ENCODE peak calls at places on chromosomes 7 and 10, in nine cellular contexts. One of them, this sample, is unnamed.

GRCh38 chr10:33238643-33239042 is 95.8 kb downstream of the NRP1 start:
- DNase-seq in fibroblast of pulmonary artery: peak
- DNase-seq in NCI-H345: no peak
- DNase-seq in A673: no peak
- DNase-seq in HEK293T: no peak
- DNase-seq in hypothalamus: no peak
- DNase-seq in activated T-cell treated with anti-CD3 and anti-CD28 coated beads, Interleukin-2, amount 50 U/mL, for 4 hours: no peak
- DNase-seq in kidney epithelial cell: no peak
- DNase-seq in Kasumi-1: no peak
- DNase-seq in this sample: no peak

GRCh38 chr10:70115948-70116682 is 16.5 kb downstream of the AIFM2 start:
- DNase-seq in fibroblast of pulmonary artery: peak
- DNase-seq in HEK293T: peak
- DNase-seq in hypothalamus: peak
- DNase-seq in NCI-H345: peak
- DNase-seq in Kasumi-1: peak
- DNase-seq in activated T-cell treated with anti-CD3 and anti-CD28 coated beads, Interleukin-2, amount 50 U/mL, for 4 hours: peak
- DNase-seq in kidney epithelial cell: no peak
- DNase-seq in A673: peak
- DNase-seq in this sample: peak

GRCh38 chr10:27525819-27526218 is 21.7 kb downstream of the RAB18 start:
- DNase-seq in NCI-H345: no peak
- DNase-seq in fibroblast of pulmonary artery: peak
- DNase-seq in HEK293T: no peak
- DNase-seq in activated T-cell treated with anti-CD3 and anti-CD28 coated beads, Interleukin-2, amount 50 U/mL, for 4 hours: no peak
- DNase-seq in Kasumi-1: peak
- DNase-seq in hypothalamus: no peak
- DNase-seq in kidney epithelial cell: no peak
- DNase-seq in A673: peak
- DNase-seq in this sample: peak

GRCh38 chr7:70595741-70596574 is 536.0 kb upstream of the GALNT17 start:
- DNase-seq in activated T-cell treated with anti-CD3 and anti-CD28 coated beads, Interleukin-2, amount 50 U/mL, for 4 hours: no peak
- DNase-seq in fibroblast of pulmonary artery: no peak
- DNase-seq in HEK293T: peak
- DNase-seq in A673: peak
- DNase-seq in hypothalamus: no peak
- DNase-seq in kidney epithelial cell: no peak
- DNase-seq in Kasumi-1: no peak
- DNase-seq in NCI-H345: peak
- DNase-seq in this sample: no peak

GRCh38 chr10:121694966-121695340 is 96.7 kb upstream of the FGFR2 start:
- DNase-seq in activated T-cell treated with anti-CD3 and anti-CD28 coated beads, Interleukin-2, amount 50 U/mL, for 4 hours: no peak
- DNase-seq in kidney epithelial cell: no peak
- DNase-seq in Kasumi-1: no peak
- DNase-seq in fibroblast of pulmonary artery: no peak
- DNase-seq in NCI-H345: no peak
- DNase-seq in hypothalamus: no peak
- DNase-seq in HEK293T: no peak
- DNase-seq in A673: no peak
- DNase-seq in this sample: no peak

GRCh38 chr7:26729150-26729772 is 135.1 kb downstream of the SKAP2 start:
- DNase-seq in NCI-H345: no peak
- DNase-seq in Kasumi-1: peak
- DNase-seq in kidney epithelial cell: no peak
- DNase-seq in HEK293T: no peak
- DNase-seq in fibroblast of pulmonary artery: no peak
- DNase-seq in hypothalamus: no peak
- DNase-seq in A673: no peak
- DNase-seq in activated T-cell treated with anti-CD3 and anti-CD28 coated beads, Interleukin-2, amount 50 U/mL, for 4 hours: no peak
- DNase-seq in this sample: peak

GRCh38 chr7:88254721-88255120 is 34.9 kb upstream of the SRI start:
- DNase-seq in activated T-cell treated with anti-CD3 and anti-CD28 coated beads, Interleukin-2, amount 50 U/mL, for 4 hours: no peak
- DNase-seq in hypothalamus: no peak
- DNase-seq in Kasumi-1: no peak
- DNase-seq in kidney epithelial cell: peak
- DNase-seq in HEK293T: no peak
- DNase-seq in A673: no peak
- DNase-seq in fibroblast of pulmonary artery: no peak
- DNase-seq in NCI-H345: no peak
- DNase-seq in this sample: no peak

GRCh38 chr10:75449320-75450061 is 18.1 kb downstream of the LRMDA start:
- DNase-seq in A673: no peak
- DNase-seq in NCI-H345: no peak
- DNase-seq in HEK293T: no peak
- DNase-seq in Kasumi-1: no peak
- DNase-seq in fibroblast of pulmonary artery: no peak
- DNase-seq in kidney epithelial cell: no peak
- DNase-seq in activated T-cell treated with anti-CD3 and anti-CD28 coated beads, Interleukin-2, amount 50 U/mL, for 4 hours: no peak
- DNase-seq in hypothalamus: no peak
- DNase-seq in this sample: no peak

GRCh38 chr10:110207805-110208613 is 604 bp downstream of the MXI1 start:
- DNase-seq in NCI-H345: no peak
- DNase-seq in kidney epithelial cell: no peak
- DNase-seq in A673: peak
- DNase-seq in Kasumi-1: peak
- DNase-seq in fibroblast of pulmonary artery: peak
- DNase-seq in activated T-cell treated with anti-CD3 and anti-CD28 coated beads, Interleukin-2, amount 50 U/mL, for 4 hours: peak
- DNase-seq in hypothalamus: no peak
- DNase-seq in HEK293T: peak
- DNase-seq in this sample: peak

GRCh38 chr10:69458426-69459100 is 7.3 kb downstream of the TSPAN15 start:
- DNase-seq in hypothalamus: peak
- DNase-seq in activated T-cell treated with anti-CD3 and anti-CD28 coated beads, Interleukin-2, amount 50 U/mL, for 4 hours: no peak
- DNase-seq in Kasumi-1: no peak
- DNase-seq in kidney epithelial cell: no peak
- DNase-seq in NCI-H345: no peak
- DNase-seq in fibroblast of pulmonary artery: no peak
- DNase-seq in A673: no peak
- DNase-seq in HEK293T: no peak
- DNase-seq in this sample: no peak

GRCh38 chr7:124784879-124785818 is 19.6 kb upstream of the GPR37 start:
- DNase-seq in HEK293T: peak
- DNase-seq in activated T-cell treated with anti-CD3 and anti-CD28 coated beads, Interleukin-2, amount 50 U/mL, for 4 hours: no peak
- DNase-seq in hypothalamus: peak
- DNase-seq in fibroblast of pulmonary artery: peak
- DNase-seq in Kasumi-1: peak
- DNase-seq in NCI-H345: peak
- DNase-seq in kidney epithelial cell: no peak
- DNase-seq in A673: peak
- DNase-seq in this sample: peak

GRCh38 chr7:25009271-25009670 is 29.3 kb upstream of the OSBPL3 start:
- DNase-seq in HEK293T: no peak
- DNase-seq in activated T-cell treated with anti-CD3 and anti-CD28 coated beads, Interleukin-2, amount 50 U/mL, for 4 hours: no peak
- DNase-seq in hypothalamus: no peak
- DNase-seq in A673: no peak
- DNase-seq in Kasumi-1: peak
- DNase-seq in NCI-H345: no peak
- DNase-seq in kidney epithelial cell: no peak
- DNase-seq in fibroblast of pulmonary artery: peak
- DNase-seq in this sample: no peak

GRCh38 chr7:131080754-131081153 is 246.9 kb upstream of the MKLN1 start:
- DNase-seq in Kasumi-1: no peak
- DNase-seq in HEK293T: no peak
- DNase-seq in fibroblast of pulmonary artery: no peak
- DNase-seq in NCI-H345: no peak
- DNase-seq in kidney epithelial cell: no peak
- DNase-seq in A673: no peak
- DNase-seq in hypothalamus: no peak
- DNase-seq in activated T-cell treated with anti-CD3 and anti-CD28 coated beads, Interleukin-2, amount 50 U/mL, for 4 hours: no peak
- DNase-seq in this sample: no peak

GRCh38 chr10:125190961-125191360 is 30.6 kb upstream of the CTBP2 start:
- DNase-seq in NCI-H345: no peak
- DNase-seq in A673: no peak
- DNase-seq in fibroblast of pulmonary artery: no peak
- DNase-seq in Kasumi-1: no peak
- DNase-seq in hypothalamus: no peak
- DNase-seq in activated T-cell treated with anti-CD3 and anti-CD28 coated beads, Interleukin-2, amount 50 U/mL, for 4 hours: no peak
- DNase-seq in kidney epithelial cell: no peak
- DNase-seq in HEK293T: no peak
- DNase-seq in this sample: no peak

GRCh38 chr7:47581442-47581820 is 480 bp downstream of the TNS3 start:
- DNase-seq in Kasumi-1: no peak
- DNase-seq in A673: no peak
- DNase-seq in HEK293T: peak
- DNase-seq in kidney epithelial cell: no peak
- DNase-seq in fibroblast of pulmonary artery: no peak
- DNase-seq in activated T-cell treated with anti-CD3 and anti-CD28 coated beads, Interleukin-2, amount 50 U/mL, for 4 hours: no peak
- DNase-seq in NCI-H345: no peak
- DNase-seq in hypothalamus: no peak
- DNase-seq in this sample: no peak

GRCh38 chr10:108779501-108779900 is 1143.8 kb downstream of the XPNPEP1 start:
- DNase-seq in fibroblast of pulmonary artery: no peak
- DNase-seq in activated T-cell treated with anti-CD3 and anti-CD28 coated beads, Interleukin-2, amount 50 U/mL, for 4 hours: no peak
- DNase-seq in kidney epithelial cell: no peak
- DNase-seq in hypothalamus: no peak
- DNase-seq in NCI-H345: no peak
- DNase-seq in Kasumi-1: no peak
- DNase-seq in HEK293T: no peak
- DNase-seq in A673: no peak
- DNase-seq in this sample: no peak

GRCh38 chr10:103661198-103661950 is 167.9 kb downstream of the NEURL1 start:
- DNase-seq in HEK293T: peak
- DNase-seq in fibroblast of pulmonary artery: peak
- DNase-seq in NCI-H345: no peak
- DNase-seq in activated T-cell treated with anti-CD3 and anti-CD28 coated beads, Interleukin-2, amount 50 U/mL, for 4 hours: peak
- DNase-seq in A673: peak
- DNase-seq in Kasumi-1: peak
- DNase-seq in hypothalamus: no peak
- DNase-seq in kidney epithelial cell: peak
- DNase-seq in this sample: no peak

GRCh38 chr10:72272689-72273409 is 875 bp upstream of the DDIT4 start:
- DNase-seq in A673: peak
- DNase-seq in activated T-cell treated with anti-CD3 and anti-CD28 coated beads, Interleukin-2, amount 50 U/mL, for 4 hours: peak
- DNase-seq in hypothalamus: peak
- DNase-seq in fibroblast of pulmonary artery: peak
- DNase-seq in kidney epithelial cell: peak
- DNase-seq in NCI-H345: peak
- DNase-seq in HEK293T: peak
- DNase-seq in Kasumi-1: peak
- DNase-seq in this sample: peak

GRCh38 chr10:72370201-72370722 is 15.5 kb upstream of the DNAJB12 start:
- DNase-seq in A673: no peak
- DNase-seq in hypothalamus: no peak
- DNase-seq in kidney epithelial cell: no peak
- DNase-seq in HEK293T: no peak
- DNase-seq in Kasumi-1: no peak
- DNase-seq in activated T-cell treated with anti-CD3 and anti-CD28 coated beads, Interleukin-2, amount 50 U/mL, for 4 hours: no peak
- DNase-seq in fibroblast of pulmonary artery: no peak
- DNase-seq in NCI-H345: no peak
- DNase-seq in this sample: no peak

GRCh38 chr7:9210114-9210513 is 776.7 kb downstream of the NXPH1 start:
- DNase-seq in A673: no peak
- DNase-seq in kidney epithelial cell: no peak
- DNase-seq in HEK293T: no peak
- DNase-seq in Kasumi-1: no peak
- DNase-seq in fibroblast of pulmonary artery: no peak
- DNase-seq in activated T-cell treated with anti-CD3 and anti-CD28 coated beads, Interleukin-2, amount 50 U/mL, for 4 hours: no peak
- DNase-seq in NCI-H345: no peak
- DNase-seq in hypothalamus: no peak
- DNase-seq in this sample: no peak

GRCh38 chr7:76196786-76197185 is 4.9 kb upstream of the SRRM3 start:
- DNase-seq in kidney epithelial cell: no peak
- DNase-seq in fibroblast of pulmonary artery: no peak
- DNase-seq in A673: no peak
- DNase-seq in activated T-cell treated with anti-CD3 and anti-CD28 coated beads, Interleukin-2, amount 50 U/mL, for 4 hours: no peak
- DNase-seq in NCI-H345: no peak
- DNase-seq in HEK293T: no peak
- DNase-seq in Kasumi-1: no peak
- DNase-seq in hypothalamus: no peak
- DNase-seq in this sample: no peak

GRCh38 chr7:44104880-44105771 is 981 bp downstream of the AEBP1 start:
- DNase-seq in fibroblast of pulmonary artery: peak
- DNase-seq in NCI-H345: no peak
- DNase-seq in activated T-cell treated with anti-CD3 and anti-CD28 coated beads, Interleukin-2, amount 50 U/mL, for 4 hours: no peak
- DNase-seq in hypothalamus: peak
- DNase-seq in A673: no peak
- DNase-seq in Kasumi-1: no peak
- DNase-seq in kidney epithelial cell: peak
- DNase-seq in HEK293T: no peak
- DNase-seq in this sample: no peak

GRCh38 chr7:141562543-141562942 is 11.3 kb downstream of the AGK start:
- DNase-seq in kidney epithelial cell: no peak
- DNase-seq in HEK293T: no peak
- DNase-seq in fibroblast of pulmonary artery: no peak
- DNase-seq in hypothalamus: no peak
- DNase-seq in NCI-H345: no peak
- DNase-seq in A673: no peak
- DNase-seq in Kasumi-1: no peak
- DNase-seq in activated T-cell treated with anti-CD3 and anti-CD28 coated beads, Interleukin-2, amount 50 U/mL, for 4 hours: no peak
- DNase-seq in this sample: no peak

GRCh38 chr7:7889791-7890568 is 78.6 kb upstream of the GLCCI1 start:
- DNase-seq in kidney epithelial cell: no peak
- DNase-seq in HEK293T: no peak
- DNase-seq in fibroblast of pulmonary artery: no peak
- DNase-seq in hypothalamus: no peak
- DNase-seq in Kasumi-1: no peak
- DNase-seq in NCI-H345: no peak
- DNase-seq in A673: no peak
- DNase-seq in activated T-cell treated with anti-CD3 and anti-CD28 coated beads, Interleukin-2, amount 50 U/mL, for 4 hours: no peak
- DNase-seq in this sample: no peak

GRCh38 chr7:41779918-41780317 is 77.0 kb upstream of the INHBA start:
- DNase-seq in Kasumi-1: peak
- DNase-seq in hypothalamus: no peak
- DNase-seq in activated T-cell treated with anti-CD3 and anti-CD28 coated beads, Interleukin-2, amount 50 U/mL, for 4 hours: no peak
- DNase-seq in NCI-H345: no peak
- DNase-seq in A673: no peak
- DNase-seq in HEK293T: no peak
- DNase-seq in kidney epithelial cell: no peak
- DNase-seq in fibroblast of pulmonary artery: peak
- DNase-seq in this sample: peak

GRCh38 chr10:36053271-36053670 is 411.2 kb upstream of the FZD8 start:
- DNase-seq in HEK293T: no peak
- DNase-seq in hypothalamus: no peak
- DNase-seq in Kasumi-1: no peak
- DNase-seq in A673: no peak
- DNase-seq in kidney epithelial cell: no peak
- DNase-seq in NCI-H345: no peak
- DNase-seq in fibroblast of pulmonary artery: no peak
- DNase-seq in activated T-cell treated with anti-CD3 and anti-CD28 coated beads, Interleukin-2, amount 50 U/mL, for 4 hours: no peak
- DNase-seq in this sample: no peak

GRCh38 chr7:114084381-114085312 is 165.8 kb upstream of the PPP1R3A start:
- DNase-seq in fibroblast of pulmonary artery: peak
- DNase-seq in activated T-cell treated with anti-CD3 and anti-CD28 coated beads, Interleukin-2, amount 50 U/mL, for 4 hours: no peak
- DNase-seq in NCI-H345: peak
- DNase-seq in hypothalamus: no peak
- DNase-seq in A673: peak
- DNase-seq in Kasumi-1: peak
- DNase-seq in kidney epithelial cell: no peak
- DNase-seq in HEK293T: peak
- DNase-seq in this sample: peak

GRCh38 chr7:73522081-73522818 is at the start of gene BAZ1B:
- DNase-seq in NCI-H345: peak
- DNase-seq in HEK293T: peak
- DNase-seq in hypothalamus: peak
- DNase-seq in fibroblast of pulmonary artery: peak
- DNase-seq in Kasumi-1: peak
- DNase-seq in A673: peak
- DNase-seq in activated T-cell treated with anti-CD3 and anti-CD28 coated beads, Interleukin-2, amount 50 U/mL, for 4 hours: peak
- DNase-seq in kidney epithelial cell: peak
- DNase-seq in this sample: peak

GRCh38 chr7:21191317-21192073 is 236.4 kb upstream of the SP4 start:
- DNase-seq in A673: no peak
- DNase-seq in NCI-H345: no peak
- DNase-seq in activated T-cell treated with anti-CD3 and anti-CD28 coated beads, Interleukin-2, amount 50 U/mL, for 4 hours: no peak
- DNase-seq in hypothalamus: no peak
- DNase-seq in kidney epithelial cell: no peak
- DNase-seq in HEK293T: no peak
- DNase-seq in Kasumi-1: no peak
- DNase-seq in fibroblast of pulmonary artery: no peak
- DNase-seq in this sample: no peak

GRCh38 chr10:99234067-99234738 is 1.4 kb downstream of the HPSE2 start:
- DNase-seq in activated T-cell treated with anti-CD3 and anti-CD28 coated beads, Interleukin-2, amount 50 U/mL, for 4 hours: no peak
- DNase-seq in Kasumi-1: no peak
- DNase-seq in NCI-H345: no peak
- DNase-seq in kidney epithelial cell: no peak
- DNase-seq in HEK293T: no peak
- DNase-seq in A673: peak
- DNase-seq in hypothalamus: no peak
- DNase-seq in fibroblast of pulmonary artery: peak
- DNase-seq in this sample: peak

GRCh38 chr10:61779950-61780659 is 117.4 kb downstream of the CABCOCO1 start:
- DNase-seq in kidney epithelial cell: peak
- DNase-seq in NCI-H345: no peak
- DNase-seq in fibroblast of pulmonary artery: peak
- DNase-seq in activated T-cell treated with anti-CD3 and anti-CD28 coated beads, Interleukin-2, amount 50 U/mL, for 4 hours: no peak
- DNase-seq in HEK293T: peak
- DNase-seq in hypothalamus: no peak
- DNase-seq in Kasumi-1: no peak
- DNase-seq in A673: peak
- DNase-seq in this sample: peak